ENCODE peak calls at places on chromosomes 7 and 10, in five cellular contexts. A, V, G, O and H are unnamed samples.

GRCh38 chr7:32453286-32454011 is 36.7 kb downstream of the LSM5 start:
- DNase-seq in A (no peak), V (no peak), G (no peak), O (no peak), H (no peak)

GRCh38 chr10:23535381-23535780 is 96.5 kb downstream of the OTUD1 start:
- DNase-seq in A (no peak), V (no peak), G (no peak), O (no peak), H (no peak)

GRCh38 chr10:128386231-128386630 is 260.0 kb upstream of the MKI67 start:
- DNase-seq in A (no peak), V (no peak), G (no peak), O (no peak), H (no peak)

GRCh38 chr7:103810112-103810744 is 179.2 kb downstream of the RELN start:
- DNase-seq in A (no peak), V (peak; percentile 32), G (no peak), O (no peak), H (no peak)

GRCh38 chr7:94274828-94275227 is 119.9 kb upstream of the COL1A2 start:
- DNase-seq in A (no peak), V (no peak), G (peak; percentile 2), O (no peak), H (no peak)

GRCh38 chr10:60989400-60989876 is 45.5 kb upstream of the RHOBTB1 start:
- DNase-seq in A (no peak), V (peak; percentile 5), G (no peak), O (no peak), H (no peak)

GRCh38 chr10:17146888-17147287 is 17.3 kb upstream of the CUBN start:
- DNase-seq in A (no peak), V (no peak), G (no peak), O (no peak), H (no peak)

GRCh38 chr10:101693701-101694055 is 1.3 kb downstream of the FBXW4 start:
- DNase-seq in A (peak; percentile 58), V (peak; percentile 39), G (no peak), O (peak; percentile 65), H (no peak)

GRCh38 chr7:102424129-102424551 is 9.2 kb upstream of the ORAI2 start:
- DNase-seq in A (no peak), V (no peak), G (no peak), O (no peak), H (no peak)

GRCh38 chr10:117271427-117271826 is 30.5 kb downstream of the SLC18A2 start:
- DNase-seq in A (no peak), V (peak; percentile 28), G (no peak), O (peak; percentile 57), H (no peak)

GRCh38 chr10:42995537-42995936 is 81.3 kb upstream of the RET start:
- DNase-seq in A (no peak), V (no peak), G (no peak), O (no peak), H (no peak)

GRCh38 chr10:60853107-60853506 is 74.8 kb downstream of the CDK1 start:
- DNase-seq in A (no peak), V (no peak), G (no peak), O (peak; percentile 16), H (no peak)

GRCh38 chr7:2939193-2939885 is 95.2 kb upstream of the GNA12 start:
- DNase-seq in A (peak; percentile 36), V (peak; percentile 21), G (no peak), O (no peak), H (no peak)